ENCODE peak calls at places on chromosome 19, in eight cellular contexts. One of them, this sample, is unnamed.

GRCh38 chr19:36257512-36257876 is 42.6 kb downstream of the ZNF146 start:
- DNase-seq in HCT116: no peak
- DNase-seq in GM12891: no peak
- DNase-seq in endothelial cell of umbilical vein: peak; percentile 24
- DNase-seq in transverse colon: no peak
- DNase-seq in sigmoid colon: no peak
- DNase-seq in HepG2: no peak
- DNase-seq in stomach: no peak
- DNase-seq in this sample: no peak

GRCh38 chr19:53183146-53183545 is 10.0 kb downstream of the ZNF665 start:
- DNase-seq in endothelial cell of umbilical vein: no peak
- DNase-seq in transverse colon: no peak
- DNase-seq in HepG2: no peak
- DNase-seq in stomach: no peak
- DNase-seq in sigmoid colon: no peak
- DNase-seq in HCT116: no peak
- DNase-seq in GM12891: no peak
- DNase-seq in this sample: no peak

GRCh38 chr19:55305491-55305890 is 19.6 kb downstream of the TMEM150B start:
- DNase-seq in GM12891: peak; percentile 59
- DNase-seq in stomach: peak; percentile 39
- DNase-seq in transverse colon: no peak
- DNase-seq in endothelial cell of umbilical vein: peak; percentile 23
- DNase-seq in HepG2: no peak
- DNase-seq in sigmoid colon: no peak
- DNase-seq in HCT116: no peak
- DNase-seq in this sample: no peak

GRCh38 chr19:15429825-15430467 is 11.2 kb upstream of the AKAP8L start:
- DNase-seq in sigmoid colon: no peak
- DNase-seq in HCT116: no peak
- DNase-seq in stomach: no peak
- DNase-seq in endothelial cell of umbilical vein: no peak
- DNase-seq in HepG2: no peak
- DNase-seq in transverse colon: no peak
- DNase-seq in GM12891: no peak
- DNase-seq in this sample: no peak

GRCh38 chr19:35141627-35142401 is 1.2 kb upstream of the FXYD7 start:
- DNase-seq in sigmoid colon: no peak
- DNase-seq in HepG2: no peak
- DNase-seq in GM12891: no peak
- DNase-seq in endothelial cell of umbilical vein: no peak
- DNase-seq in stomach: no peak
- DNase-seq in transverse colon: no peak
- DNase-seq in HCT116: no peak
- DNase-seq in this sample: no peak

GRCh38 chr19:18743281-18743825 is 47.8 kb downstream of the COMP start:
- DNase-seq in GM12891: no peak
- DNase-seq in endothelial cell of umbilical vein: peak; percentile 10
- DNase-seq in transverse colon: peak; percentile 70
- DNase-seq in sigmoid colon: no peak
- DNase-seq in stomach: peak; percentile 92
- DNase-seq in HepG2: no peak
- DNase-seq in HCT116: no peak
- DNase-seq in this sample: no peak

GRCh38 chr19:22428299-22428913 is 6.3 kb upstream of the ZNF98 start:
- DNase-seq in stomach: no peak
- DNase-seq in GM12891: no peak
- DNase-seq in transverse colon: no peak
- DNase-seq in HCT116: no peak
- DNase-seq in sigmoid colon: no peak
- DNase-seq in HepG2: no peak
- DNase-seq in endothelial cell of umbilical vein: no peak
- DNase-seq in this sample: no peak

GRCh38 chr19:4495471-4495870 is 22.8 kb downstream of the PLIN4 start:
- DNase-seq in HCT116: peak; percentile 22
- DNase-seq in endothelial cell of umbilical vein: no peak
- DNase-seq in HepG2: no peak
- DNase-seq in sigmoid colon: no peak
- DNase-seq in GM12891: peak; percentile 63
- DNase-seq in stomach: peak; percentile 42
- DNase-seq in transverse colon: no peak
- DNase-seq in this sample: no peak

GRCh38 chr19:42985588-42985987 is 40.7 kb downstream of the PSG11 start:
- DNase-seq in stomach: no peak
- DNase-seq in sigmoid colon: no peak
- DNase-seq in HCT116: no peak
- DNase-seq in transverse colon: no peak
- DNase-seq in endothelial cell of umbilical vein: no peak
- DNase-seq in HepG2: no peak
- DNase-seq in GM12891: no peak
- DNase-seq in this sample: no peak

GRCh38 chr19:58555369-58555885 is 522 bp upstream of the CHMP2A start:
- DNase-seq in HCT116: no peak
- DNase-seq in HepG2: no peak
- DNase-seq in endothelial cell of umbilical vein: no peak
- DNase-seq in transverse colon: no peak
- DNase-seq in sigmoid colon: peak; percentile 66
- DNase-seq in GM12891: no peak
- DNase-seq in stomach: no peak
- DNase-seq in this sample: no peak

GRCh38 chr19:2277138-2277537 is 4.8 kb downstream of the PEAK3 start:
- DNase-seq in endothelial cell of umbilical vein: no peak
- DNase-seq in sigmoid colon: no peak
- DNase-seq in transverse colon: no peak
- DNase-seq in GM12891: no peak
- DNase-seq in stomach: no peak
- DNase-seq in HCT116: no peak
- DNase-seq in HepG2: no peak
- DNase-seq in this sample: no peak

GRCh38 chr19:14248578-14249011 is 42.6 kb upstream of the ADGRL1 start:
- DNase-seq in GM12891: no peak
- DNase-seq in HepG2: no peak
- DNase-seq in transverse colon: peak; percentile 35
- DNase-seq in endothelial cell of umbilical vein: peak; percentile 57
- DNase-seq in stomach: no peak
- DNase-seq in sigmoid colon: peak; percentile 74
- DNase-seq in HCT116: no peak
- DNase-seq in this sample: no peak
- TF ChIP-seq POLR2A in GM12891: no peak
- TF ChIP-seq POLR2A in HepG2: no peak
- TF ChIP-seq POLR2A in transverse colon: no peak
- TF ChIP-seq POLR2A in endothelial cell of umbilical vein: no peak
- TF ChIP-seq POLR2A in stomach: no peak
- TF ChIP-seq POLR2A in sigmoid colon: no peak
- TF ChIP-seq POLR2A in HCT116: no peak
- TF ChIP-seq POLR2A in this sample: no peak

GRCh38 chr19:6652214-6653094 is 17.5 kb downstream of the TNFSF14 start:
- DNase-seq in transverse colon: no peak
- DNase-seq in HepG2: no peak
- DNase-seq in stomach: no peak
- DNase-seq in GM12891: no peak
- DNase-seq in HCT116: no peak
- DNase-seq in endothelial cell of umbilical vein: no peak
- DNase-seq in sigmoid colon: no peak
- DNase-seq in this sample: no peak
- TF ChIP-seq POLR2AphosphoS5 in transverse colon: no peak
- TF ChIP-seq POLR2AphosphoS5 in HepG2: no peak
- TF ChIP-seq POLR2AphosphoS5 in stomach: no peak
- TF ChIP-seq POLR2AphosphoS5 in GM12891: no peak
- TF ChIP-seq POLR2AphosphoS5 in HCT116: no peak
- TF ChIP-seq POLR2AphosphoS5 in endothelial cell of umbilical vein: no peak
- TF ChIP-seq POLR2AphosphoS5 in sigmoid colon: no peak
- TF ChIP-seq POLR2AphosphoS5 in this sample: no peak

GRCh38 chr19:45450042-45450380 is 17.8 kb upstream of the FOSB start:
- DNase-seq in HCT116: no peak
- DNase-seq in stomach: no peak
- DNase-seq in GM12891: no peak
- DNase-seq in sigmoid colon: no peak
- DNase-seq in endothelial cell of umbilical vein: peak; percentile 32
- DNase-seq in transverse colon: no peak
- DNase-seq in HepG2: no peak
- DNase-seq in this sample: no peak
- TF ChIP-seq POLR2A in HCT116: no peak
- TF ChIP-seq POLR2A in stomach: no peak
- TF ChIP-seq POLR2A in GM12891: no peak
- TF ChIP-seq POLR2A in sigmoid colon: no peak
- TF ChIP-seq POLR2A in endothelial cell of umbilical vein: no peak
- TF ChIP-seq POLR2A in transverse colon: no peak
- TF ChIP-seq POLR2A in HepG2: no peak
- TF ChIP-seq POLR2A in this sample: no peak

DNA sequence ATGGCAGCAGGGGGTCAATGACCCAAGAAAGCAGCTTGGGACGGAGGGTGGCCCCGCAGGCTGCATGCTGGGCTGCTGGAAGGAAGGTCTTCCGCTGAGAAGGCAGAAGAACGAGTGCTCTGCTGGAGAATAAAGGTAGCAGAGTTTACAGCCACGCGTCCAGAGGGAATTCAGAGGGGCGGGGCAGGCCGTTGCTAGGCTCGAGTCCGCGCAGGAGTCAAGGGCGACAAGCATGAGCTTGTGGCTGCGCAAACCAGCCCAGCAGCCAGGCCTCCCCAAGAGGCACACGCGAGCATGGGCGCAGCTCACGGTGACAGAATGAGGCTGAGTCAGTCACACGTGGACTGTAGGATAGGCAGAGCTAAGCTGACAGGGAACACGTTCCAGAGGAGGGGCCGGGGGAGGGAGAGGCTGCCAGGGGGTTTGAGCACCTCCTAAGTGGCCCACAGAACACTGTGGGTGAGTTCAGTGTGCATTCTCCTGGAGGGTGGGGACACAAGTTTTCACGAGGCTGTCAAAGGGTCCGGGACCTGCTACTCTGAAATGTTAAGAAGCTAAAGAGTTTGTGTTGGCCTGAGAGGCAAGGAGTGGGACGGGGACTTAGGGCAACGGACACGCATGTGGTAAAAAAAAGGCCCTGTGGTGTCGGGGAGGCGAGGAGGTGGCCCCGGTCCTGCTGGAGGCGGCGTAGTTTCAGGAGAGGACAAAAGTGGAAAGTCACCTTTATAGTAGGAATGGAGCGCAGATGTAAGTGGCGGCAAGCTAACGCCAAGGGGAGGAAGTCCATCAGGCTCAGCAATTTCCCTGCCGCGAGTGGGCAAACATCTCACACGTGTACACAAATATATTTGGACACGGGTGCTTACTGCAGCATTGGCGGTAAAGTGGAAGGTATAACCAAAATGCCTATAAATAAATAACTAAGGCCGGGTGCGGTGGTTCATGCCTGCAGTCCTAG is 17.7 kb downstream of the RFX2 start:
- DNase-seq in transverse colon: peak; percentile 91
- DNase-seq in sigmoid colon: peak; percentile 93
- DNase-seq in HCT116: peak; percentile 48
- DNase-seq in endothelial cell of umbilical vein: peak; percentile 70
- DNase-seq in stomach: peak; percentile 80
- DNase-seq in GM12891: no peak
- DNase-seq in HepG2: peak; percentile 56
- DNase-seq in this sample: no peak
- TF ChIP-seq POLR2AphosphoS5 in transverse colon: peak; percentile 91
- TF ChIP-seq POLR2AphosphoS5 in sigmoid colon: peak; percentile 86
- TF ChIP-seq POLR2AphosphoS5 in HCT116: peak; percentile 25
- TF ChIP-seq POLR2AphosphoS5 in endothelial cell of umbilical vein: no peak
- TF ChIP-seq POLR2AphosphoS5 in stomach: peak; percentile 89
- TF ChIP-seq POLR2AphosphoS5 in GM12891: no peak
- TF ChIP-seq POLR2AphosphoS5 in HepG2: no peak
- TF ChIP-seq POLR2AphosphoS5 in this sample: peak; percentile 91

DNA sequence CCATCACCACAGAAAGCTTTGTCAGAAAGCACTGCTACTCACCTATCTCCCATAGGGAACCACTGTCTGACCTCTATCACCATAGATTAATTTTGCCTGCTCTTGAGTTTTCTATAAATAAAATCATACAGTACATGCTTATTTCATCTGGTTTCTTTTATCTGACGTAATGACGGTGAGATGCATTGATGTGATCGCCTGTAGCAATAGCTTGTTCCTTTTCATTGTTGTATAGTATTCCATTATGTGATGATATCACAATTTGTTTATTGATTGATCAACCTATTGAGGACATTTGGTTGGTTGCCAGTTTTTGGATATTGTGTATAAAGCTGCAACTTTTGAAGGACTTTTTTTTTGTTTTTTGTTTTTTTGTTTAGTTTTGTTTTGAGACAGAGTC is 51.9 kb upstream of the ADGRE1 start:
- DNase-seq in endothelial cell of umbilical vein: no peak
- DNase-seq in transverse colon: no peak
- DNase-seq in GM12891: no peak
- DNase-seq in sigmoid colon: no peak
- DNase-seq in stomach: no peak
- DNase-seq in HCT116: no peak
- DNase-seq in HepG2: no peak
- DNase-seq in this sample: no peak
- TF ChIP-seq POLR2A in endothelial cell of umbilical vein: no peak
- TF ChIP-seq POLR2A in transverse colon: no peak
- TF ChIP-seq POLR2A in GM12891: no peak
- TF ChIP-seq POLR2A in sigmoid colon: no peak
- TF ChIP-seq POLR2A in stomach: no peak
- TF ChIP-seq POLR2A in HCT116: no peak
- TF ChIP-seq POLR2A in HepG2: no peak
- TF ChIP-seq POLR2A in this sample: no peak